ENCODE peak calls at places on chromosome 13, in five cellular contexts. P is cardiac septum, D is ELR, K is tibial nerve, F is Peyer's patch. J is an unnamed sample.
A peak's percentile ranks its signal among the peaks of the same experiment; 100 is the strongest.

GRCh38 chr13:98187862-98188261 is 10.8 kb upstream of the RNF113B start:
- DNase-seq in F (no peak), D (no peak), P (no peak), K (no peak), J (no peak)

GRCh38 chr13:35857769-35858168 is 273.4 kb downstream of the DCLK1 start:
- DNase-seq in F (no peak), P (no peak), K (no peak), D (no peak), J (peak; percentile 66)

GRCh38 chr13:49858183-49858856 is 65.8 kb upstream of the KPNA3 start:
- DNase-seq in F (no peak), K (no peak), D (peak; percentile 99), P (peak; percentile 10), J (peak; percentile 97)

GRCh38 chr13:113232208-113233003 is 23.0 kb downstream of the CUL4A start:
- DNase-seq in P (no peak), F (no peak), D (no peak), K (no peak), J (no peak)

GRCh38 chr13:101115762-101116161 is 300.5 kb downstream of the NALCN start:
- DNase-seq in F (no peak), D (peak; percentile 16), K (no peak), P (no peak), J (no peak)

GRCh38 chr13:99610702-99611289 is 109.5 kb downstream of the TM9SF2 start:
- DNase-seq in P (no peak), D (peak; percentile 6), K (no peak), F (no peak), J (peak; percentile 16)

GRCh38 chr13:33508060-33508459 is 222.5 kb upstream of the STARD13 start:
- DNase-seq in K (no peak), F (no peak), P (no peak), D (no peak), J (no peak)

GRCh38 chr13:74006666-74007065 is 127.5 kb downstream of the KLF12 start:
- DNase-seq in P (no peak), D (no peak), F (no peak), K (no peak), J (no peak)

GRCh38 chr13:67754016-67754415 is 523.9 kb upstream of the PCDH9 start:
- DNase-seq in D (no peak), P (no peak), F (no peak), K (no peak), J (no peak)

GRCh38 chr13:48304132-48304876 is 753 bp downstream of the RB1 start:
- DNase-seq in F (peak; percentile 53), D (peak; percentile 63), P (peak; percentile 78), K (peak; percentile 47), J (peak; percentile 64)

GRCh38 chr13:25699056-25699455 is 327.3 kb downstream of the ATP8A2 start:
- DNase-seq in P (no peak), F (no peak), D (no peak), K (no peak), J (no peak)

GRCh38 chr13:110216403-110217041 is 90.4 kb downstream of the COL4A1 start:
- DNase-seq in K (no peak), P (no peak), F (no peak), D (no peak), J (peak; percentile 68)

GRCh38 chr13:109787135-109787954 is 962 bp upstream of the IRS2 start:
- DNase-seq in P (no peak), K (no peak), F (peak; percentile 62), D (peak; percentile 72), J (peak; percentile 64)

GRCh38 chr13:79485014-79485441 is 4.1 kb downstream of the NDFIP2 start:
- DNase-seq in F (peak; percentile 44), D (peak; percentile 88), K (no peak), P (no peak), J (peak; percentile 94)

GRCh38 chr13:113105032-113105993 is at the start of gene F7:
- DNase-seq in F (no peak), P (no peak), D (no peak), K (no peak), J (no peak)

GRCh38 chr13:25169356-25169755 is 2.7 kb downstream of the AMER2 start:
- DNase-seq in P (no peak), F (no peak), K (no peak), D (no peak), J (no peak)

GRCh38 chr13:31167490-31167889 is 5.8 kb upstream of the HSPH1 start:
- DNase-seq in K (no peak), P (no peak), F (no peak), D (peak; percentile 52), J (peak; percentile 8)

GRCh38 chr13:80084086-80084676 is 256.7 kb downstream of the SPRY2 start:
- DNase-seq in P (no peak), F (no peak), D (peak; percentile 87), K (no peak), J (peak; percentile 89)

GRCh38 chr13:41386206-41386605 is 71.1 kb upstream of the RGCC start:
- DNase-seq in P (no peak), K (no peak), D (no peak), F (no peak), J (no peak)

GRCh38 chr13:48066310-48066989 is 28.5 kb downstream of the MED4 start:
- DNase-seq in D (peak; percentile 17), K (no peak), F (no peak), P (no peak), J (peak; percentile 41)

GRCh38 chr13:28805193-28805819 is 14.8 kb upstream of the MTUS2 start:
- DNase-seq in D (peak; percentile 57), F (peak; percentile 53), P (no peak), K (no peak), J (peak; percentile 19)

GRCh38 chr13:30690282-30691188 is 44.8 kb upstream of the ALOX5AP start:
- DNase-seq in D (peak; percentile 88), F (peak; percentile 65), P (no peak), K (peak; percentile 77), J (peak; percentile 96)

GRCh38 chr13:99062593-99062992 is 84.7 kb upstream of the DOCK9 start:
- DNase-seq in P (no peak), F (no peak), D (no peak), K (no peak), J (peak; percentile 60)

GRCh38 chr13:40272776-40273139 is 393.7 kb downstream of the FOXO1 start:
- DNase-seq in F (no peak), D (peak; percentile 15), K (no peak), P (no peak), J (peak; percentile 45)

GRCh38 chr13:93875527-93875926 is 604.0 kb downstream of the DCT start:
- DNase-seq in D (peak; percentile 43), K (no peak), F (no peak), P (no peak), J (peak; percentile 47)

GRCh38 chr13:72726721-72727416 is 560 bp downstream of the MZT1 start:
- DNase-seq in K (no peak), P (no peak), F (peak; percentile 73), D (peak; percentile 62), J (peak; percentile 32)

GRCh38 chr13:78100481-78100880 is 181.8 kb upstream of the EDNRB start:
- DNase-seq in F (no peak), P (no peak), K (no peak), D (peak; percentile 3), J (peak; percentile 2)

GRCh38 chr13:28753208-28753892 is 34.6 kb upstream of the SLC46A3 start:
- DNase-seq in P (no peak), K (peak; percentile 43), D (peak; percentile 97), F (no peak), J (peak; percentile 96)

GRCh38 chr13:64553411-64554129 is 2676.6 kb downstream of the PCDH9 start:
- DNase-seq in F (no peak), P (no peak), D (peak; percentile 80), K (no peak), J (peak; percentile 57)

GRCh38 chr13:39254606-39255005 is 216.3 kb downstream of the NHLRC3 start:
- DNase-seq in K (no peak), D (no peak), P (no peak), F (no peak), J (no peak)

GRCh38 chr13:25738342-25738771 is 313.5 kb downstream of the SHISA2 start:
- DNase-seq in F (no peak), K (no peak), P (no peak), D (peak; percentile 60), J (peak; percentile 56)

GRCh38 chr13:75279834-75280369 is 202.1 kb downstream of the TBC1D4 start:
- DNase-seq in F (no peak), K (no peak), D (no peak), P (no peak), J (no peak)

GRCh38 chr13:51861728-51862300 is at the start of gene CCDC70:
- DNase-seq in D (peak; percentile 73), F (no peak), P (no peak), K (no peak), J (peak; percentile 38)

GRCh38 chr13:39106216-39106995 is 68.2 kb downstream of the NHLRC3 start:
- DNase-seq in P (no peak), D (no peak), F (no peak), K (no peak), J (no peak)

GRCh38 chr13:114050536-114051450 is 76.9 kb upstream of the C13orf46 start:
- DNase-seq in F (no peak), K (no peak), D (no peak), P (no peak), J (no peak)

GRCh38 chr13:24085662-24086061 is 74.9 kb upstream of the SPATA13 start:
- DNase-seq in D (no peak), P (no peak), F (no peak), K (no peak), J (no peak)

GRCh38 chr13:97266328-97266727 is 44.2 kb downstream of the MBNL2 start:
- DNase-seq in P (no peak), F (no peak), D (no peak), K (no peak), J (no peak)

GRCh38 chr13:87535911-87536310 is 135.3 kb upstream of the SLITRK5 start:
- DNase-seq in K (no peak), D (no peak), P (no peak), F (no peak), J (no peak)

GRCh38 chr13:76764429-76764828 is 121.8 kb downstream of the KCTD12 start:
- DNase-seq in P (peak; percentile 79), K (peak; percentile 37), F (no peak), D (peak; percentile 10), J (no peak)